ENCODE peak calls at places on chromosomes 12 and 14, in eight cellular contexts. N is PC-3, P is neural progenitor cell, H is MM.1S, E is hepatocyte, G is fibroblast of lung, R is mesenchymal stem cell, L is GM23248. T is an unnamed sample.

GRCh38 chr14:28773176-28773575 is 6.6 kb downstream of the FOXG1 start:
- DNase-seq in N (no peak), P (peak), H (no peak), E (no peak), G (no peak), R (no peak), L (no peak), T (no peak)

GRCh38 chr14:22900088-22900799 is 17.2 kb downstream of the REM2 start:
- DNase-seq in N (peak), P (peak), H (peak), E (peak), G (peak), R (peak), L (peak), T (peak)

GRCh38 chr12:28340261-28340660 is 150.0 kb downstream of the CCDC91 start:
- DNase-seq in N (no peak), P (no peak), H (no peak), E (no peak), G (peak), R (peak), L (peak), T (no peak)

GRCh38 chr12:32988982-32989381 is 92.4 kb upstream of the PKP2 start:
- DNase-seq in N (peak), P (peak), H (no peak), E (no peak), G (no peak), R (no peak), L (no peak), T (no peak)

GRCh38 chr14:76705214-76705613 is 56.1 kb upstream of the VASH1 start:
- DNase-seq in N (no peak), P (no peak), H (no peak), E (no peak), G (no peak), R (no peak), L (no peak), T (no peak)

GRCh38 chr12:121241203-121241970 is 31.5 kb downstream of the P2RX4 start:
- DNase-seq in N (no peak), P (no peak), H (no peak), E (no peak), G (no peak), R (no peak), L (no peak), T (no peak)

GRCh38 chr12:85866929-85867776 is 6.9 kb upstream of the NTS start:
- DNase-seq in N (peak), P (peak), H (peak), E (peak), G (peak), R (peak), L (peak), T (no peak)

GRCh38 chr14:94839346-94839745 is 69.4 kb upstream of the GSC start:
- DNase-seq in N (no peak), P (no peak), H (no peak), E (no peak), G (no peak), R (no peak), L (no peak), T (no peak)

GRCh38 chr12:124613151-124613585 is 45.8 kb upstream of the NCOR2 start:
- DNase-seq in N (peak), P (no peak), H (no peak), E (peak), G (peak), R (peak), L (peak), T (no peak)

GRCh38 chr14:95480109-95480886 is 36.2 kb downstream of the SYNE3 start:
- DNase-seq in N (peak), P (no peak), H (peak), E (no peak), G (peak), R (peak), L (peak), T (no peak)

GRCh38 chr12:87953257-87953860 is 75.8 kb downstream of the C12orf50 start:
- DNase-seq in N (peak), P (peak), H (peak), E (peak), G (peak), R (peak), L (peak), T (no peak)

GRCh38 chr12:94305293-94305957 is 154.2 kb downstream of the CEP83 start:
- DNase-seq in N (no peak), P (no peak), H (no peak), E (no peak), G (peak), R (peak), L (peak), T (no peak)

GRCh38 chr12:2582631-2583616 is 211.8 kb upstream of the FKBP4 start:
- DNase-seq in N (peak), P (peak), H (peak), E (peak), G (peak), R (peak), L (peak), T (no peak)

GRCh38 chr12:80860206-80860605 is 77.5 kb downstream of the LIN7A start:
- DNase-seq in N (no peak), P (no peak), H (no peak), E (no peak), G (peak), R (no peak), L (peak), T (no peak)

GRCh38 chr12:121582583-121583333 is 1.9 kb upstream of the KDM2B start:
- DNase-seq in N (peak), P (peak), H (no peak), E (no peak), G (no peak), R (no peak), L (peak), T (no peak)

GRCh38 chr14:34029921-34030334 is 79.1 kb upstream of the EGLN3 start:
- DNase-seq in N (no peak), P (peak), H (no peak), E (peak), G (peak), R (peak), L (peak), T (no peak)

GRCh38 chr14:55512421-55512820 is 67.6 kb upstream of the KTN1 start:
- DNase-seq in N (no peak), P (no peak), H (no peak), E (no peak), G (peak), R (no peak), L (peak), T (no peak)

GRCh38 chr12:113006641-113007040 is 28.3 kb downstream of the OAS2 start:
- DNase-seq in N (no peak), P (no peak), H (no peak), E (no peak), G (no peak), R (no peak), L (no peak), T (no peak)

GRCh38 chr12:31952418-31952817 is 6.8 kb upstream of the RESF1 start:
- DNase-seq in N (no peak), P (no peak), H (no peak), E (no peak), G (no peak), R (no peak), L (no peak), T (no peak)

GRCh38 chr14:51652168-51653095 is 722 bp downstream of the FRMD6 start:
- DNase-seq in N (peak), P (peak), H (peak), E (no peak), G (no peak), R (no peak), L (peak), T (no peak)

GRCh38 chr12:24591079-24591626 is 357.7 kb downstream of the BCAT1 start:
- DNase-seq in N (no peak), P (no peak), H (no peak), E (no peak), G (no peak), R (no peak), L (no peak), T (no peak)

GRCh38 chr12:125185740-125186470 is 120.7 kb downstream of the AACS start:
- DNase-seq in N (peak), P (peak), H (peak), E (peak), G (peak), R (peak), L (peak), T (peak)

GRCh38 chr14:76998777-76999366 is 29.6 kb downstream of the IRF2BPL start:
- DNase-seq in N (no peak), P (no peak), H (no peak), E (peak), G (no peak), R (no peak), L (no peak), T (no peak)

GRCh38 chr14:96739511-96739910 is 57.7 kb upstream of the VRK1 start:
- DNase-seq in N (no peak), P (peak), H (no peak), E (no peak), G (no peak), R (no peak), L (no peak), T (no peak)

GRCh38 chr12:92437452-92437851 is 265.3 kb upstream of the PLEKHG7 start:
- DNase-seq in N (no peak), P (no peak), H (no peak), E (no peak), G (no peak), R (no peak), L (no peak), T (no peak)

GRCh38 chr12:92434607-92435025 is 268.2 kb upstream of the PLEKHG7 start:
- DNase-seq in N (no peak), P (no peak), H (no peak), E (no peak), G (no peak), R (no peak), L (no peak), T (no peak)

GRCh38 chr12:92436847-92437246 is 265.9 kb upstream of the PLEKHG7 start:
- DNase-seq in N (no peak), P (no peak), H (no peak), E (no peak), G (no peak), R (no peak), L (no peak), T (no peak)

GRCh38 chr12:92431146-92431545 is 271.6 kb upstream of the PLEKHG7 start:
- DNase-seq in N (no peak), P (peak), H (no peak), E (no peak), G (no peak), R (no peak), L (no peak), T (peak)

GRCh38 chr12:92432724-92433281 is 270.0 kb upstream of the PLEKHG7 start:
- DNase-seq in N (no peak), P (no peak), H (peak), E (no peak), G (no peak), R (no peak), L (no peak), T (no peak)
- H2AFZ ChIP-seq in N (no peak), P (no peak), H (peak), E (no peak), G (no peak), R (no peak), L (no peak), T (no peak)

DNA sequence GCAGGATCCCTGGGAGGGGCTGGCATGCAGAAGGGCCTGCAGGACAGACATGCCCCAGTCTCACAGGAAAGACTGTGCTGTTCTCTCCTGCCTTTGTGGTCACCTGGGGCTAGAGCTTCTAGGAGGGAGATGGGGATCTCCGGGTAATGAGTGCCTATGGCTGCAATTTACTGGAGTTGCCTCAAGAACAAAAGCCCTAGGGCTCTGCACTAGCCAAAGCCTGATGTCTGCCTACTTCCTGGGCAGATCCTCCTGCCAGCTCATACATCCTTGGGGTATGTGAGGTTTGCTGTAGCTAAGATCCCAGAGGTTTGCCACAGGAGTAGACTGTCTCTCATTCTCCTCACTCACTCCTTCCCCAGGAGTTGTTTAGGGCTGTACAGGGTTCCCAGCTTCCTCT is 106.9 kb upstream of the PPFIA2 start:
- DNase-seq in N (no peak), P (no peak), H (no peak), E (no peak), G (no peak), R (no peak), L (no peak), T (no peak)
- H2AFZ ChIP-seq in N (no peak), P (no peak), H (no peak), E (no peak), G (no peak), R (no peak), L (no peak), T (no peak)

GRCh38 chr12:13343380-13343779 is 146.9 kb downstream of the EMP1 start:
- DNase-seq in N (peak), P (no peak), H (no peak), E (no peak), G (no peak), R (no peak), L (peak), T (no peak)
- H2AFZ ChIP-seq in N (no peak), P (no peak), H (no peak), E (no peak), G (no peak), R (no peak), L (no peak), T (no peak)

DNA sequence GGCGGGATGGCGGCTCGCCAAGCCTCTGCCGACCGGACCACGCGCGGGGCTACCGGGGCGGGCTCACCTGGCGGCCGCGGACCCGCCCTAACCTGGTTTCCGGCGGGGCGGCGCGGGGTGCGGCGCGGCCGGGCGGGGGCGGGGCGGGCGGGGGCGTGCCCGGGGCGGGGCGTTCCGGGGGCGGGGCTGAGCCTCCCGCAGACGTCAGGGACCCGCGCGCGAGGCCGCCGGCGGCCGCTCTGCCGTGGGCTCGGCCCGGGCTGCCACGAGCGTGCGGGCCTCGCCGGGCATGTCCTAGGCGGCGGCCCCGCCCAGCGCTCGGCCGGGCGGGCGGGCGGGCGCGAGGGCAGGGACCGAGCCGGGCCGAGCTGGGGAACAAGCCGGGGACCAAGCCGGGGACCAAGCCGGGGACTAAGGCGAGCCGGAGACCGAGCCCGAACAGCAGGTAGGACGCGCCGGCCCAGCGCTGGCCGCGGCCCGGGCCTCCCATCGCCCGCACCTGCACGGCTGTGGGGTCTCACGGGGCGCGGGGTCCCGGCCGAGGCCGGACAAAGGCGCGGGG is at the start of gene CEP170B:
- DNase-seq in N (peak), P (peak), H (peak), E (peak), G (peak), R (peak), L (peak), T (no peak)
- H2AFZ ChIP-seq in N (peak), P (no peak), H (peak), E (peak), G (no peak), R (peak), L (peak), T (no peak)

GRCh38 chr12:6091786-6092566 is 32.5 kb downstream of the VWF start:
- DNase-seq in N (no peak), P (no peak), H (no peak), E (no peak), G (no peak), R (no peak), L (no peak), T (no peak)

GRCh38 chr12:6092784-6093722 is 31.4 kb downstream of the VWF start:
- DNase-seq in N (peak), P (no peak), H (no peak), E (peak), G (peak), R (peak), L (peak), T (no peak)

GRCh38 chr12:6096527-6096926 is 27.9 kb downstream of the VWF start:
- DNase-seq in N (no peak), P (no peak), H (no peak), E (no peak), G (no peak), R (no peak), L (no peak), T (no peak)

GRCh38 chr12:6095269-6095668 is 29.2 kb downstream of the VWF start:
- DNase-seq in N (no peak), P (no peak), H (no peak), E (no peak), G (no peak), R (no peak), L (no peak), T (no peak)

GRCh38 chr12:6093764-6094163 is 30.7 kb downstream of the VWF start:
- DNase-seq in N (peak), P (no peak), H (no peak), E (no peak), G (no peak), R (no peak), L (peak), T (no peak)
- H2AFZ ChIP-seq in N (peak), P (no peak), H (no peak), E (no peak), G (no peak), R (no peak), L (no peak), T (no peak)

GRCh38 chr12:49548822-49549648 is 10.2 kb downstream of the KCNH3 start:
- DNase-seq in N (no peak), P (peak), H (no peak), E (peak), G (peak), R (peak), L (peak), T (no peak)
- H2AFZ ChIP-seq in N (peak), P (peak), H (peak), E (peak), G (peak), R (peak), L (peak), T (no peak)

DNA sequence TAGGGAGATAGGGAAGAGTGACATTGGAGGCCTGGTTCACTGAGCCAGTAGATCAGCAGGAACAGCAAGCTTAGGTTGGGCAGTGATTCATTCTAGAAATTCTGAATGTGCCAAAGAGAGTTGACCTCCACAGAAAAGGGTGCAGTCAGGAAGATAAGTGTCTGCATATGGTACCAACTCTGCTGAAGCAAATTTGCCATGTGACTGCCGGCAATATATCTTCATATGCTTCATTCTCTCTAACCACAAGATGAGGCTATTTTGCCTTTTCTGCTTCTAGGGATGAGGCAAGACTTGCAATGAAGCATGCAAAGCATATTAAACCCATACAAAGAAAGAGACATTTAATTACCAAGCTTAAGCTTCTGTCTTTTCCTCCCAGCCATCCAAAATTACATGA is 13.6 kb downstream of the CCDC198 start:
- DNase-seq in N (no peak), P (no peak), H (no peak), E (no peak), G (peak), R (peak), L (peak), T (no peak)
- H2AFZ ChIP-seq in N (no peak), P (no peak), H (no peak), E (no peak), G (no peak), R (no peak), L (no peak), T (no peak)

DNA sequence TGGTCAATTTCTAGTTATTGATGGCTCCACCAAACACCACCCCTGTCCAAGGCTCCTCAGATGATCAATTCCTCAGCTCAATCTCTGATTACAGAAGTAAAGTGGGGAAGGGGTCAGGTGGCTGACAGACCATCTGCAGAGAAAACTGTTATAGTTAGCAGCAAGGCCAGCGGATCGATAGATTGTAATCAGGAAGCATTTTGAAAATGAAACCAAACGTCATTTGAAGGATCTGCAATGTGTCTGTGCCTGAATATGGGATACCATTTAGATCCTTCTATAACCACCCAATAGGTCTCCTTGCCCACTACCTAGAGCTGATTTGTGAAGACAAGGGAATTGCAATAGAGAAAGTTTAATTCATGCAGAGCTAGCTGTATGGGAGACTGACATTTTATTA is 11.6 kb downstream of the HCAR2 start:
- DNase-seq in N (no peak), P (no peak), H (no peak), E (no peak), G (no peak), R (no peak), L (no peak), T (no peak)
- H2AFZ ChIP-seq in N (no peak), P (no peak), H (no peak), E (no peak), G (no peak), R (no peak), L (no peak), T (peak)